ENCODE peak calls at places on chromosomes 3 and 15, in eight cellular contexts. T is T-helper 2 cell; P is effector memory CD4-positive, alpha-beta T cell; D is AG10803; B is ovary; J is NCI-H1092; V is left lung; X is ELR. C is an unnamed sample.
A peak's percentile ranks its signal among the peaks of the same experiment; 100 is the strongest.

GRCh38 chr3:140292154-140292553 is 357.2 kb downstream of the CLSTN2 start:
- DNase-seq in D (peak; percentile 53), V (no peak), P (no peak), J (no peak), B (no peak), T (no peak), X (no peak), C (peak; percentile 27)

GRCh38 chr3:71214797-71215196 is 368.7 kb downstream of the FOXP1 start:
- DNase-seq in D (no peak), B (no peak), J (no peak), X (no peak), V (no peak), P (no peak), T (no peak), C (no peak)

GRCh38 chr3:56135941-56136340 is 332.3 kb downstream of the ERC2 start:
- DNase-seq in T (no peak), X (no peak), B (no peak), P (no peak), D (peak; percentile 30), J (no peak), V (no peak), C (no peak)

GRCh38 chr3:178325330-178325729 is 210.9 kb upstream of the KCNMB2 start:
- DNase-seq in D (peak; percentile 75), B (no peak), X (peak; percentile 44), T (no peak), J (no peak), V (no peak), P (no peak), C (peak; percentile 83)

GRCh38 chr3:124998247-124998630 is 57.6 kb downstream of the HEG1 start:
- DNase-seq in D (no peak), V (no peak), X (no peak), P (no peak), J (no peak), B (no peak), T (no peak), C (no peak)

GRCh38 chr3:196726788-196727675 is 12.6 kb upstream of the PAK2 start:
- DNase-seq in P (no peak), J (no peak), D (peak; percentile 26), T (no peak), B (no peak), X (peak; percentile 88), V (no peak), C (peak; percentile 30)

GRCh38 chr3:159062734-159063410 is 261.0 kb downstream of the MFSD1 start:
- DNase-seq in P (no peak), X (no peak), J (no peak), D (no peak), B (no peak), T (no peak), V (no peak), C (no peak)

GRCh38 chr3:157160652-157161480 is 919 bp upstream of the CCNL1 start:
- DNase-seq in B (peak; percentile 76), T (peak; percentile 73), D (peak; percentile 96), P (peak; percentile 65), V (peak; percentile 92), J (peak; percentile 20), X (peak; percentile 95), C (peak; percentile 98)

GRCh38 chr3:122533931-122534334 is 19.2 kb upstream of the KPNA1 start:
- DNase-seq in B (no peak), D (peak; percentile 71), V (no peak), X (peak; percentile 96), T (no peak), P (no peak), J (no peak), C (peak; percentile 83)

GRCh38 chr3:138774529-138775253 is 60.0 kb downstream of the PIK3CB start:
- DNase-seq in T (no peak), B (peak; percentile 36), X (peak; percentile 99), P (no peak), D (peak; percentile 100), V (no peak), J (peak; percentile 96), C (peak; percentile 98)

GRCh38 chr3:13540332-13540995 is 8.5 kb upstream of the FBLN2 start:
- DNase-seq in V (no peak), D (no peak), J (no peak), T (no peak), X (no peak), B (no peak), P (no peak), C (no peak)

GRCh38 chr3:67610458-67610857 is 44.0 kb downstream of the SUCLG2 start:
- DNase-seq in B (no peak), X (peak; percentile 91), V (no peak), J (no peak), P (no peak), D (peak; percentile 34), T (no peak), C (peak; percentile 11)

GRCh38 chr3:157231071-157231470 is 71.1 kb upstream of the CCNL1 start:
- DNase-seq in V (no peak), J (no peak), B (no peak), P (no peak), D (peak; percentile 86), T (no peak), X (peak; percentile 55), C (peak; percentile 33)

GRCh38 chr3:128167646-128167972 is 14.3 kb downstream of the EEFSEC start:
- DNase-seq in T (no peak), B (no peak), J (no peak), X (no peak), D (no peak), P (no peak), V (no peak), C (no peak)

GRCh38 chr3:133509482-133509881 is 64.0 kb upstream of the CDV3 start:
- DNase-seq in D (no peak), J (no peak), T (no peak), P (no peak), V (no peak), B (no peak), X (no peak), C (peak; percentile 17)

GRCh38 chr15:73631915-73632669 is 1.1 kb downstream of the NPTN start:
- DNase-seq in P (no peak), T (no peak), V (no peak), D (peak; percentile 57), J (peak; percentile 1), X (peak; percentile 52), B (peak; percentile 33), C (peak; percentile 78)

GRCh38 chr3:118936811-118937210 is 97.8 kb downstream of the IGSF11 start:
- DNase-seq in J (no peak), X (no peak), T (no peak), B (no peak), D (no peak), P (no peak), V (no peak), C (peak; percentile 55)

GRCh38 chr15:52427804-52428203 is 100.9 kb downstream of the MYO5A start:
- DNase-seq in B (peak; percentile 23), D (peak; percentile 40), J (no peak), T (no peak), V (no peak), X (peak; percentile 73), P (no peak), C (peak; percentile 65)

GRCh38 chr15:56124391-56124790 is 119.3 kb downstream of the RFX7 start:
- DNase-seq in P (no peak), D (no peak), X (no peak), T (no peak), V (no peak), B (no peak), J (no peak), C (no peak)

GRCh38 chr3:104523136-104523535 is 843.6 kb upstream of the ALCAM start:
- DNase-seq in J (no peak), X (no peak), B (no peak), P (no peak), T (no peak), D (no peak), V (no peak), C (no peak)

GRCh38 chr3:89025185-89025584 is 82.2 kb upstream of the EPHA3 start:
- DNase-seq in V (no peak), J (no peak), X (peak; percentile 8), P (no peak), B (no peak), D (peak; percentile 94), T (no peak), C (peak; percentile 75)